ENCODE peak calls at places on chromosomes 16 and 17, in six cellular contexts. W is aorta, Q is body of pancreas, P is left ventricle myocardium inferior, H is Panc1, M is right lobe of liver. E is an unnamed sample.

GRCh38 chr16:19879241-19879792 is 5.3 kb downstream of the GPRC5B start:
- DNase-seq in H (no peak), P (peak; percentile 29), Q (peak; percentile 58), W (no peak), M (no peak), E (peak; percentile 89)

GRCh38 chr17:20916383-20916782 is 126.4 kb downstream of the USP22 start:
- DNase-seq in H (no peak), M (no peak), W (no peak), P (no peak), Q (no peak), E (peak; percentile 36)

GRCh38 chr16:22373662-22374310 is 633 bp downstream of the CDR2 start:
- DNase-seq in W (peak; percentile 64), Q (peak; percentile 53), P (peak; percentile 48), M (peak; percentile 75), H (no peak), E (no peak)

GRCh38 chr16:81429045-81429521 is 15.5 kb upstream of the CMIP start:
- DNase-seq in M (peak; percentile 69), H (no peak), P (peak; percentile 31), Q (peak; percentile 83), W (peak; percentile 64), E (no peak)

GRCh38 chr17:15332338-15332737 is 9.1 kb downstream of the TEKT3 start:
- DNase-seq in W (no peak), H (no peak), Q (no peak), M (no peak), P (no peak), E (no peak)

GRCh38 chr16:57993897-57994296 is 6.6 kb downstream of the ZNF319 start:
- DNase-seq in W (no peak), P (no peak), Q (no peak), H (no peak), M (peak; percentile 46), E (no peak)

GRCh38 chr16:77273815-77274214 is 74.6 kb downstream of the SYCE1L start:
- DNase-seq in M (no peak), H (no peak), Q (no peak), W (no peak), P (no peak), E (no peak)

GRCh38 chr16:793414-793813 is 5.0 kb downstream of the CHTF18 start:
- DNase-seq in M (no peak), H (no peak), P (no peak), Q (no peak), W (no peak), E (no peak)

GRCh38 chr17:82737981-82738877 is 2.8 kb downstream of the FN3K start:
- DNase-seq in M (peak; percentile 96), W (peak; percentile 42), H (no peak), Q (peak; percentile 54), P (peak; percentile 83), E (no peak)
- H3K27ac ChIP-seq in M (peak overlapping the region; percentile 77), W (no peak overlapping the region), H (no peak overlapping the region), Q (peak overlapping the region; percentile 12), P (peak overlapping the region; percentile 93), E (no peak overlapping the region)

GRCh38 chr16:35516551-35516950 is 2057.1 kb downstream of the TP53TG3F start:
- DNase-seq in P (no peak), Q (no peak), H (no peak), W (no peak), M (no peak), E (peak; percentile 31)

DNA sequence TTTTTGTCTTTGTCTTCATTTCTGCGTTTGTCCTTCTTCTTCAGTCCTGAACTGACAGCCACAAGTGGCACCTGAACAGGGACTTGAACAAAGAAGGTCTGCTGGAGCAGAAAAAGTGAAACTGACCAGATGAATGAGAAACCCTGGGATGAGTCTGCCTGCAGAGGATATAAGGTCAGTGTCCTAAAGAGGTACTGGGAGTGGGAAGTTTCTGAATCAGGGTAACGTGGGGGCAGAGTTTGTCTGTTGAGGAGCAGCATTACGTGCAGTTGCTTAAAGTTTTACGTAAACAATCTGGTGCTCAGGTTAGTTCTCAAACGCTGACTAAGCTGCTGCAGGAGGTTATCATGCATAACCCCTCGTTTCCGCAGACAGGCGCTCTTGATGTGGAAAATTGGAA is 2057.6 kb downstream of the TP53TG3F start:
- DNase-seq in H (no peak), W (no peak), M (no peak), P (no peak), Q (no peak), E (no peak)
- H3K27ac ChIP-seq in H (no peak overlapping the region), W (no peak overlapping the region), M (no peak overlapping the region), P (no peak overlapping the region), Q (no peak overlapping the region), E (no peak overlapping the region)

DNA sequence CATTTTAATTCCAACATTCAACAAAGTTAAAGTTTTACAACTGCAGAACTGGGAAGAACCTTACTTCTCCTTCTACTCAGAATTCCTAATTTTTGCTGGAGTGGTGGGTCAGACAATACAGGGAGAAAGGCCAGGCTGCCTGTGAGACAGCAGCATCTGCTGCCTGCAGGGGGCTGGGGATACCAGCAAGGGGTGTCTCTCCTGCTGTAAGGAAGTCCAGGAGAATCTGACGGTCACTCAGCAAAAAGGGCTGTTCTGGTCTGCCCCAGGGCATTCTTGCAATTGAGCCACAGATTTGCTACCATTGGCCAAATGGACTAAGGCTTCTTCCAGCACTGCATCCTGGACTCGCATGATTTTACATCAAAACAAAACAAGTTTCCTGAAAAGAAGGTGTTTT is 426.6 kb upstream of the CDH11 start:
- DNase-seq in H (no peak), W (no peak), P (no peak), Q (no peak), M (no peak), E (no peak)
- H3K27ac ChIP-seq in H (no peak overlapping the region), W (no peak overlapping the region), P (no peak overlapping the region), Q (no peak overlapping the region), M (no peak overlapping the region), E (no peak overlapping the region)

GRCh38 chr16:8948831-8949230 is 14.9 kb downstream of the USP7 start:
- DNase-seq in W (no peak), H (no peak), P (no peak), Q (no peak), M (no peak), E (no peak)

GRCh38 chr16:8948069-8948593 is 15.6 kb downstream of the USP7 start:
- DNase-seq in W (no peak), Q (no peak), P (no peak), H (no peak), M (no peak), E (no peak)

GRCh38 chr16:8951447-8952280 is 12.0 kb downstream of the USP7 start:
- DNase-seq in P (no peak), W (no peak), Q (no peak), M (no peak), H (no peak), E (no peak)

GRCh38 chr16:8950580-8951077 is 13.1 kb downstream of the USP7 start:
- DNase-seq in M (no peak), Q (no peak), P (no peak), H (no peak), W (no peak), E (no peak)

DNA sequence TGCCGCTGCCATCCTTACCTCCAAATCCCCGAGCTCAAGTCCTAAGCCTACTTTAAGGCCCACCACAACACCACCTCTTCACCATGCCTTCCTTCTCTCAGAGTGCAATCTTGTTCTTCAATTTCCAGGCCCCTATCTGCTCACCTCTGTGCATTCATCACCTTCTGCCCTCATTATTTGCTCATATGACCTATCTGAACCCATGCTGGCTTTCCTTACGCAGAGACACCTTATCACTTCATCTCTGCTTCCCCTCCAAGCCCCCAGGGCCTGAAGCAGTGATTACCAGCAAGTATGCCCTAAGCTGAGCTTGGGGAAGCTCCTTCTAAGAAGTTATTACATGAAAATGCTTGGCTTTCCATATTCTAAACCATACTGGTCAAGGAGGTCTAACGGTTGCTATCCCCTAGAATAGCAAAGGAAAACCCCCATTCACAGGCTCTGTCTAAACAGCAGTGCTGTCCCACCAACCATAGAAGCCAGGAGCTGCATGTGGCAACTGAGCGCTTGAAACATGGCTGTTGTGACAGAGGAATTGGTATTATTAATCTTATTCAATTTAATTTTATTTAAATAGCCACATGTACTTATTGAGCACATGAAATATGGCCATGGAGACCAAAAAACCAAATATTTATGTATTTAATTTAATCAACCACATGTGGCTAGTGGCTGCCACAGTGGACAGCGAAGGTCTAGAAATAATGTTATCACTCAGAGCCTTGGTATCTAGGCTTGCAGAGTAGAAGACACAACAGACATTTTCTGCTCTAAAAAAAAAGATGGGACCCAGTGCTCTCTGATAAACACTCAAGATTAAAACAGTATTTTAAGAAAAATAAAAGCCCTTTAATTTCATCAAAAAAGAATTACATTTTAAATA is 13.9 kb downstream of the USP7 start:
- DNase-seq in H (no peak), P (no peak), W (no peak), Q (no peak), M (no peak), E (no peak)
- H3K27ac ChIP-seq in H (no peak overlapping the region), P (no peak overlapping the region), W (no peak overlapping the region), Q (no peak overlapping the region), M (no peak overlapping the region), E (no peak overlapping the region)

GRCh38 chr16:85536073-85536410 is 77.1 kb upstream of the GSE1 start:
- DNase-seq in M (no peak), W (no peak), P (no peak), Q (peak; percentile 70), H (no peak), E (no peak)
- H3K27ac ChIP-seq in M (peak overlapping the region; percentile 53), W (no peak overlapping the region), P (peak overlapping the region; percentile 63), Q (peak overlapping the region; percentile 53), H (peak overlapping the region; percentile 7), E (no peak overlapping the region)

DNA sequence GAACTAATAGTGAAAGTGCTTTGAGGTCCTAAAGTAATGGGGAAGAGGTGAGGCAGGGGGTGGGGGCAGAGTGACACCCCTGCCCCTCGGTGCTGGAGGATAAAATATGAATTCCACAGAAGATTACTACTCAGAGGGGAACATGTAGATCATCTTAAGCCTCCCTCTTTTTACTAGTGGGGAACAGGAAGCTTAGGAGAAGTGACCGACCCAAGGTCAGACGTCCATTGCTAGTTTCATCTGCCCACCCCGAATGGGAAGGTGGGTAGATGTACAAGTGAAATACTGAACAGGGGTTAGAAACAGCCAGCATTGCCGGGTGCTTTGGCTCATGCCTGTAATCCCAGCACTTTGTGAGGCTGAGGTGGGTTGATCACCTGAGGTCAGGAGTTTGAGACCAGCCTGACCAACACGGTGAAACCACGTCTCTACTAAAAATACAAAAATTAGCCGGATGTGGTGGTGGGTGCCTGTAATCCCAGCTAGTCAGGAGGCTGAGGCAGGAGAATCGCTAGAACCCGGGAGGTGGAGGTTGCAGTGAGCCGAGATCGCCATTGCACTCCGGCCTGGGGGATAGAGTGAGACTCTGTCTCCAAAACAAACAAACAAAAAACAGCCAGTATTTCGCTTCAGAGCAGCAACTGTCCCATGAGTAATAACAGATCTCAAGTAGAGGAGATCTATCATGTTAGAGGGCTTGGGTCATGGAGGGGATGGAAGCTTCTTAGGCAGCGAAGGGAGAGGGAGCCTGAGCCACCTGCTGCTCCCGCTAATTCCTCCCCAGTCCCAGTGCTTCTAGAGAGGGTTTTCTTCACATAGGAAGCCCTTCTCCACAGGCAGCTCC is 1.2 kb upstream of the NR1D1 start:
- DNase-seq in W (no peak), Q (no peak), H (no peak), M (no peak), P (peak; percentile 15), E (no peak)
- H3K27ac ChIP-seq in W (no peak overlapping the region), Q (peak overlapping the region; percentile 99), H (peak overlapping the region; percentile 89), M (peak overlapping the region; percentile 96), P (peak overlapping the region; percentile 100), E (peak overlapping the region; percentile 96)

DNA sequence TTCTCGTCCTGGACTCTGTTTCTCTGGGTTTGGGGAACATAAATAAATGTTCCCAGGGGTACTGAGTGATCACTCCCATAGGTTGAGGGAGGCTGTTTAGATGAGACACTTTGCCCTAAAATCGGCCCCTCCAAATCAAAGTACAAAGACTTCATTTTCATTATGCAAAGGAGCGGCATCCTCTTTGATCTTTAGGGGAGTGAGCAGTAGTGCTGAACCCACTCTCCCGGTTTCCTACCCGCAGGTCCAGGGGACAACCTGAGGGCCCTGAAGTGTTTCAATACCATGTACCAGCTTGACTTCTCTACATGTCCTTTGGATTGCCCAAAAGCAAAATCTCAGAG is 3.6 kb downstream of the HOXB6 start:
- DNase-seq in H (no peak), Q (no peak), W (no peak), M (no peak), P (no peak), E (no peak)
- H3K27ac ChIP-seq in H (peak overlapping the region; percentile 99), Q (no peak overlapping the region), W (no peak overlapping the region), M (no peak overlapping the region), P (no peak overlapping the region), E (no peak overlapping the region)

E was measured in epithelial cell of prostate.